ENCODE peak calls at places on chromosomes 4 and X, in eight cellular contexts. B is AG09309, P is GM04503, K is foreskin melanocyte, W is AG10803, H is HEK293T, U is psoas muscle, X is Karpas-422. R is an unnamed sample.

GRCh38 chr4:23844961-23845360 is 44.9 kb downstream of the PPARGC1A start:
- DNase-seq in B (no peak), W (no peak), P (no peak), H (no peak), U (no peak), X (no peak), K (no peak), R (no peak)

GRCh38 chr4:106614446-106614845 is 245.9 kb upstream of the GIMD1 start:
- DNase-seq in H (no peak), U (no peak), W (peak; percentile 31), K (no peak), X (no peak), P (no peak), B (no peak), R (no peak)

GRCh38 chrX:155888139-155888538 is 7.0 kb downstream of the VAMP7 start:
- DNase-seq in H (no peak), K (no peak), B (peak; percentile 48), X (no peak), W (peak; percentile 83), P (peak; percentile 44), U (no peak), R (no peak)

GRCh38 chrX:100208076-100208475 is 202.0 kb downstream of the PCDH19 start:
- DNase-seq in K (no peak), W (no peak), B (no peak), U (no peak), X (no peak), H (no peak), P (no peak), R (no peak)

GRCh38 chr4:178970433-178971140 is 1528.3 kb upstream of the AGA start:
- DNase-seq in U (no peak), B (no peak), K (no peak), P (no peak), W (no peak), H (no peak), X (no peak), R (no peak)

GRCh38 chr4:93810340-93810992 is 18.1 kb upstream of the ATOH1 start:
- DNase-seq in U (no peak), B (no peak), W (no peak), H (no peak), P (no peak), X (no peak), K (no peak), R (peak; percentile 55)

GRCh38 chrX:20514358-20514757 is 247.6 kb upstream of the RPS6KA3 start:
- DNase-seq in H (no peak), P (no peak), U (no peak), K (peak; percentile 70), W (peak; percentile 68), B (peak; percentile 29), X (no peak), R (no peak)

GRCh38 chr4:183840311-183840710 is 64.8 kb upstream of the STOX2 start:
- DNase-seq in H (peak; percentile 59), K (peak; percentile 63), B (peak; percentile 40), X (peak; percentile 78), P (peak; percentile 12), W (peak; percentile 73), U (peak; percentile 73), R (peak; percentile 73)

GRCh38 chr4:186946682-186947294 is 223.1 kb upstream of the FAT1 start:
- DNase-seq in W (no peak), U (no peak), B (no peak), H (peak; percentile 25), P (no peak), K (no peak), X (peak; percentile 54), R (peak; percentile 16)

GRCh38 chr4:26589699-26590098 is 5.8 kb downstream of the TBC1D19 start:
- DNase-seq in W (no peak), P (no peak), X (no peak), K (no peak), U (no peak), H (no peak), B (no peak), R (no peak)

GRCh38 chr4:123871351-123871750 is 474.8 kb downstream of the SPRY1 start:
- DNase-seq in P (no peak), K (no peak), X (no peak), U (no peak), H (no peak), W (no peak), B (no peak), R (no peak)

GRCh38 chr4:83436680-83437079 is 18.9 kb downstream of the HELQ start:
- DNase-seq in P (no peak), U (no peak), B (no peak), K (no peak), X (no peak), W (no peak), H (no peak), R (no peak)

GRCh38 chr4:110654254-110654635 is 31.4 kb upstream of the PITX2 start:
- DNase-seq in H (no peak), K (peak; percentile 83), P (no peak), U (no peak), B (peak; percentile 38), X (no peak), W (peak; percentile 52), R (no peak)

GRCh38 chr4:86919824-86920223 is 15.0 kb upstream of the AFF1 start:
- DNase-seq in P (no peak), W (peak; percentile 43), X (no peak), H (no peak), K (no peak), U (no peak), B (no peak), R (no peak)

GRCh38 chr4:37836838-37837413 is 10.4 kb downstream of the PGM2 start:
- DNase-seq in W (no peak), X (no peak), P (no peak), K (no peak), H (no peak), U (no peak), B (no peak), R (no peak)

GRCh38 chr4:24598025-24598424 is 13.7 kb upstream of the DHX15 start:
- DNase-seq in X (no peak), B (no peak), K (no peak), H (no peak), W (no peak), P (no peak), U (no peak), R (no peak)

GRCh38 chrX:153934473-153935325 is at the start of gene NAA10:
- DNase-seq in P (no peak), X (peak; percentile 89), K (no peak), H (peak; percentile 93), B (no peak), W (peak; percentile 59), U (peak; percentile 84), R (peak; percentile 89)

GRCh38 chr4:106695846-106696245 is 327.3 kb upstream of the GIMD1 start:
- DNase-seq in B (no peak), U (no peak), X (no peak), P (no peak), H (no peak), W (peak; percentile 38), K (no peak), R (no peak)

GRCh38 chrX:3442685-3443084 is 96.2 kb upstream of the MXRA5 start:
- DNase-seq in W (no peak), K (no peak), B (no peak), H (no peak), X (no peak), U (no peak), P (no peak), R (no peak)

GRCh38 chrX:53190363-53190960 is 34.5 kb downstream of the KDM5C start:
- DNase-seq in B (no peak), X (peak; percentile 61), H (no peak), P (no peak), U (no peak), K (no peak), W (no peak), R (peak; percentile 5)

GRCh38 chr4:72218953-72219352 is 187.2 kb downstream of the NPFFR2 start:
- DNase-seq in H (no peak), B (no peak), P (no peak), X (no peak), U (no peak), W (no peak), K (no peak), R (no peak)

GRCh38 chrX:74349387-74349786 is 45.4 kb downstream of the ZCCHC13 start:
- DNase-seq in U (no peak), X (no peak), P (peak; percentile 7), W (peak; percentile 54), H (no peak), B (peak; percentile 18), K (no peak), R (no peak)

GRCh38 chrX:16067886-16068515 is 55.4 kb upstream of the GRPR start:
- DNase-seq in B (no peak), H (no peak), K (no peak), P (no peak), W (no peak), U (no peak), X (no peak), R (no peak)

GRCh38 chrX:69236641-69237040 is 71.4 kb upstream of the PJA1 start:
- DNase-seq in X (no peak), P (no peak), U (no peak), B (no peak), H (no peak), W (no peak), K (no peak), R (no peak)

GRCh38 chr4:2781911-2782310 is 11.0 kb upstream of the SH3BP2 start:
- DNase-seq in B (no peak), H (no peak), U (no peak), W (no peak), K (no peak), P (no peak), X (no peak), R (no peak)

GRCh38 chrX:115023139-115023538 is 5.7 kb upstream of the IL13RA2 start:
- DNase-seq in U (no peak), H (no peak), K (peak; percentile 70), X (no peak), P (peak; percentile 49), W (peak; percentile 69), B (peak; percentile 54), R (no peak)

GRCh38 chr4:78735697-78736096 is 40.5 kb upstream of the BMP2K start:
- DNase-seq in X (no peak), H (no peak), P (no peak), U (no peak), W (no peak), K (no peak), B (no peak), R (no peak)

GRCh38 chrX:122866527-122866926 is 317.6 kb upstream of the GRIA3 start:
- DNase-seq in X (no peak), B (peak; percentile 55), W (peak; percentile 86), P (peak; percentile 45), H (no peak), U (no peak), K (no peak), R (no peak)

GRCh38 chrX:154827624-154828408 is 6.6 kb downstream of the SMIM9 start:
- DNase-seq in P (no peak), U (no peak), H (no peak), X (peak; percentile 85), B (no peak), K (no peak), W (no peak), R (peak; percentile 61)

GRCh38 chr4:119135721-119136121 is at the start of gene MYOZ2:
- DNase-seq in P (no peak), K (peak; percentile 27), U (no peak), X (no peak), W (no peak), H (no peak), B (no peak), R (no peak)

GRCh38 chrX:136192839-136193414 is 45.6 kb downstream of the FHL1 start:
- DNase-seq in W (peak; percentile 51), U (no peak), H (no peak), B (no peak), P (no peak), X (no peak), K (no peak), R (no peak)

GRCh38 chr4:58749206-58749605 is 1639.0 kb upstream of the IGFBP7 start:
- DNase-seq in B (no peak), X (no peak), U (no peak), H (no peak), P (no peak), W (no peak), K (no peak), R (no peak)

GRCh38 chrX:53831662-53832635 is 145.4 kb upstream of the HUWE1 start:
- DNase-seq in X (peak; percentile 73), P (no peak), U (no peak), W (peak; percentile 8), K (peak; percentile 4), B (no peak), H (peak; percentile 61), R (peak; percentile 33)

GRCh38 chr4:74531952-74532794 is 87.2 kb downstream of the AREG start:
- DNase-seq in W (peak; percentile 85), P (peak; percentile 25), H (peak; percentile 47), B (peak; percentile 84), U (no peak), X (peak; percentile 78), K (peak; percentile 35), R (peak; percentile 33)